ENCODE peak calls at places on chromosomes 12 and 14, in eight cellular contexts. One of them, this sample, is unnamed.

GRCh38 chr12:117571321-117571720 is 209.9 kb upstream of the NOS1 start:
- DNase-seq in lower leg skin: no peak
- DNase-seq in CD4-positive, alpha-beta T cell: no peak
- DNase-seq in ovary: no peak
- DNase-seq in heart right ventricle: no peak
- DNase-seq in fibroblast of pulmonary artery: no peak
- DNase-seq in nephron progenitor cell: no peak
- DNase-seq in GM20000: no peak
- DNase-seq in this sample: no peak

GRCh38 chr12:19954163-19954562 is 414.2 kb upstream of the PDE3A start:
- DNase-seq in lower leg skin: no peak
- DNase-seq in CD4-positive, alpha-beta T cell: no peak
- DNase-seq in ovary: no peak
- DNase-seq in heart right ventricle: peak
- DNase-seq in fibroblast of pulmonary artery: no peak
- DNase-seq in nephron progenitor cell: no peak
- DNase-seq in GM20000: no peak
- DNase-seq in this sample: no peak

GRCh38 chr12:54993181-54993835 is 8.7 kb upstream of the TESPA1 start:
- DNase-seq in lower leg skin: peak
- DNase-seq in CD4-positive, alpha-beta T cell: peak
- DNase-seq in ovary: no peak
- DNase-seq in heart right ventricle: peak
- DNase-seq in fibroblast of pulmonary artery: peak
- DNase-seq in nephron progenitor cell: peak
- DNase-seq in GM20000: peak
- DNase-seq in this sample: peak

GRCh38 chr14:96149131-96149530 is 55.5 kb upstream of the BDKRB2 start:
- DNase-seq in lower leg skin: no peak
- DNase-seq in CD4-positive, alpha-beta T cell: no peak
- DNase-seq in ovary: no peak
- DNase-seq in heart right ventricle: no peak
- DNase-seq in fibroblast of pulmonary artery: no peak
- DNase-seq in nephron progenitor cell: no peak
- DNase-seq in GM20000: no peak
- DNase-seq in this sample: no peak

GRCh38 chr14:102320033-102320660 is 601 bp downstream of the ZNF839 start:
- DNase-seq in lower leg skin: no peak
- DNase-seq in CD4-positive, alpha-beta T cell: peak
- DNase-seq in ovary: peak
- DNase-seq in heart right ventricle: peak
- DNase-seq in fibroblast of pulmonary artery: peak
- DNase-seq in nephron progenitor cell: peak
- DNase-seq in GM20000: peak
- DNase-seq in this sample: no peak

GRCh38 chr12:49903700-49904423 is at the start of gene FAIM2:
- DNase-seq in lower leg skin: no peak
- DNase-seq in CD4-positive, alpha-beta T cell: peak
- DNase-seq in ovary: peak
- DNase-seq in heart right ventricle: peak
- DNase-seq in fibroblast of pulmonary artery: peak
- DNase-seq in nephron progenitor cell: peak
- DNase-seq in GM20000: no peak
- DNase-seq in this sample: peak

GRCh38 chr14:21467620-21468019 is 9.1 kb downstream of the RAB2B start:
- DNase-seq in lower leg skin: no peak
- DNase-seq in CD4-positive, alpha-beta T cell: no peak
- DNase-seq in ovary: no peak
- DNase-seq in heart right ventricle: no peak
- DNase-seq in fibroblast of pulmonary artery: peak
- DNase-seq in nephron progenitor cell: no peak
- DNase-seq in GM20000: no peak
- DNase-seq in this sample: no peak

GRCh38 chr12:64385468-64385867 is 5.1 kb downstream of the C12orf56 start:
- DNase-seq in lower leg skin: no peak
- DNase-seq in CD4-positive, alpha-beta T cell: no peak
- DNase-seq in ovary: no peak
- DNase-seq in heart right ventricle: no peak
- DNase-seq in fibroblast of pulmonary artery: no peak
- DNase-seq in nephron progenitor cell: no peak
- DNase-seq in GM20000: no peak
- DNase-seq in this sample: no peak

GRCh38 chr14:23550131-23550826 is 1.3 kb downstream of the ZFHX2 start:
- DNase-seq in lower leg skin: no peak
- DNase-seq in CD4-positive, alpha-beta T cell: no peak
- DNase-seq in ovary: no peak
- DNase-seq in heart right ventricle: no peak
- DNase-seq in fibroblast of pulmonary artery: no peak
- DNase-seq in nephron progenitor cell: no peak
- DNase-seq in GM20000: no peak
- DNase-seq in this sample: no peak

GRCh38 chr14:101289230-101289690 is 272.0 kb upstream of the DIO3 start:
- DNase-seq in lower leg skin: no peak
- DNase-seq in CD4-positive, alpha-beta T cell: no peak
- DNase-seq in ovary: no peak
- DNase-seq in heart right ventricle: no peak
- DNase-seq in fibroblast of pulmonary artery: no peak
- DNase-seq in nephron progenitor cell: no peak
- DNase-seq in GM20000: no peak
- DNase-seq in this sample: no peak

GRCh38 chr14:101289911-101290310 is 271.4 kb upstream of the DIO3 start:
- DNase-seq in lower leg skin: no peak
- DNase-seq in CD4-positive, alpha-beta T cell: no peak
- DNase-seq in ovary: no peak
- DNase-seq in heart right ventricle: no peak
- DNase-seq in fibroblast of pulmonary artery: no peak
- DNase-seq in nephron progenitor cell: no peak
- DNase-seq in GM20000: no peak
- DNase-seq in this sample: no peak

GRCh38 chr14:101290681-101291080 is 270.6 kb upstream of the DIO3 start:
- DNase-seq in lower leg skin: no peak
- DNase-seq in CD4-positive, alpha-beta T cell: no peak
- DNase-seq in ovary: no peak
- DNase-seq in heart right ventricle: no peak
- DNase-seq in fibroblast of pulmonary artery: no peak
- DNase-seq in nephron progenitor cell: no peak
- DNase-seq in GM20000: no peak
- DNase-seq in this sample: no peak

GRCh38 chr14:101286271-101287018 is 274.9 kb upstream of the DIO3 start:
- DNase-seq in lower leg skin: no peak
- DNase-seq in CD4-positive, alpha-beta T cell: no peak
- DNase-seq in ovary: peak
- DNase-seq in heart right ventricle: no peak
- DNase-seq in fibroblast of pulmonary artery: no peak
- DNase-seq in nephron progenitor cell: no peak
- DNase-seq in GM20000: no peak
- DNase-seq in this sample: no peak

GRCh38 chr14:101288436-101289229 is 272.7 kb upstream of the DIO3 start:
- DNase-seq in lower leg skin: no peak
- DNase-seq in CD4-positive, alpha-beta T cell: no peak
- DNase-seq in ovary: peak
- DNase-seq in heart right ventricle: no peak
- DNase-seq in fibroblast of pulmonary artery: peak
- DNase-seq in nephron progenitor cell: peak
- DNase-seq in GM20000: no peak
- DNase-seq in this sample: no peak
- TF ChIP-seq CTCF in lower leg skin: no peak
- TF ChIP-seq CTCF in CD4-positive, alpha-beta T cell: no peak
- TF ChIP-seq CTCF in ovary: no peak
- TF ChIP-seq CTCF in heart right ventricle: no peak
- TF ChIP-seq CTCF in fibroblast of pulmonary artery: no peak
- TF ChIP-seq CTCF in nephron progenitor cell: no peak
- TF ChIP-seq CTCF in GM20000: no peak
- TF ChIP-seq CTCF in this sample: no peak

GRCh38 chr12:132520421-132521199 is 30.7 kb downstream of the FBRSL1 start:
- DNase-seq in lower leg skin: no peak
- DNase-seq in CD4-positive, alpha-beta T cell: no peak
- DNase-seq in ovary: no peak
- DNase-seq in heart right ventricle: no peak
- DNase-seq in fibroblast of pulmonary artery: no peak
- DNase-seq in nephron progenitor cell: no peak
- DNase-seq in GM20000: no peak
- DNase-seq in this sample: no peak
- TF ChIP-seq CTCF in lower leg skin: no peak
- TF ChIP-seq CTCF in CD4-positive, alpha-beta T cell: no peak
- TF ChIP-seq CTCF in ovary: no peak
- TF ChIP-seq CTCF in heart right ventricle: no peak
- TF ChIP-seq CTCF in fibroblast of pulmonary artery: no peak
- TF ChIP-seq CTCF in nephron progenitor cell: no peak
- TF ChIP-seq CTCF in GM20000: no peak
- TF ChIP-seq CTCF in this sample: no peak

GRCh38 chr12:108517288-108518100 is 2.4 kb downstream of the FICD start:
- DNase-seq in lower leg skin: no peak
- DNase-seq in CD4-positive, alpha-beta T cell: no peak
- DNase-seq in ovary: no peak
- DNase-seq in heart right ventricle: no peak
- DNase-seq in fibroblast of pulmonary artery: no peak
- DNase-seq in nephron progenitor cell: no peak
- DNase-seq in GM20000: no peak
- DNase-seq in this sample: no peak

GRCh38 chr12:108518101-108518715 is 3.1 kb downstream of the FICD start:
- DNase-seq in lower leg skin: no peak
- DNase-seq in CD4-positive, alpha-beta T cell: no peak
- DNase-seq in ovary: no peak
- DNase-seq in heart right ventricle: no peak
- DNase-seq in fibroblast of pulmonary artery: no peak
- DNase-seq in nephron progenitor cell: no peak
- DNase-seq in GM20000: no peak
- DNase-seq in this sample: no peak

GRCh38 chr12:108514973-108515814 is at the start of gene FICD:
- DNase-seq in lower leg skin: peak
- DNase-seq in CD4-positive, alpha-beta T cell: peak
- DNase-seq in ovary: peak
- DNase-seq in heart right ventricle: peak
- DNase-seq in fibroblast of pulmonary artery: peak
- DNase-seq in nephron progenitor cell: peak
- DNase-seq in GM20000: peak
- DNase-seq in this sample: peak

GRCh38 chr12:108515916-108516315 is 839 bp downstream of the FICD start:
- DNase-seq in lower leg skin: no peak
- DNase-seq in CD4-positive, alpha-beta T cell: no peak
- DNase-seq in ovary: no peak
- DNase-seq in heart right ventricle: no peak
- DNase-seq in fibroblast of pulmonary artery: no peak
- DNase-seq in nephron progenitor cell: no peak
- DNase-seq in GM20000: no peak
- DNase-seq in this sample: no peak

DNA sequence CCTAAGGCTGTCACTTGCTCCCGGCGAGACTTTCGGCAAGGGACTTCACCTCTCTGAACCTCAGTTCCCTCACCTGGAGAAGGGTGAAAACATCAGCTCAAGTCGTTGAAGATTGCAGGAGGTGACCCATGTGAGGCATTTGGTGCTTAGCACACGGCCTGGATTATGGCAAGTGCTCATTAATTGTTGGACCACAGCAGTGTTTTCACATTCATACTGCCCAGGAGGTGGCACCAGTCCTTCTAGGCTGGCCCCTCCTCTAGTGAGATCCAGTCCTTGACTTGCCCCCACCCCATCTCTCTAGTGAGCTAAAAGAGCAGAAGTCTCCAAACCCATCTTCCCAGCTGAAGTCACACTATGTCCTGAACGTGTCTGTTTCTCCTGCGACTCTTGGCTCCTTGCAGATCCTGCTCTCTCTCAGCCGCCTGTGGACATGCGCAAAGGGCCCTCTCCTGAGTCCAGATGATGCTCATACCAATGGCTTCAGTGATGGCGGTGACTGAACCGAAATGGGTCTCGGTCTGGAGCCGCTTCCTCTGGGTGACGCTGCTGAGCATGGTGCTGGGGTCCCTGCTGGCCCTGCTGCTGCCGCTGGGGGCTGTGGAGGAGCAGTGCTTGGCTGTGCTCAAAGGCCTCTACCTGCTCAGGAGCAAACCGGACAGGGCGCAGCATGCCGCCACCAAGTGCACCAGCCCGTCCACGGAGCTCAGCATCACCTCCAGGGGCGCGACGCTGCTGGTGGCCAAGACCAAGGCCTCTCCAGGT is 1.6 kb downstream of the FICD start:
- DNase-seq in lower leg skin: no peak
- DNase-seq in CD4-positive, alpha-beta T cell: no peak
- DNase-seq in ovary: no peak
- DNase-seq in heart right ventricle: no peak
- DNase-seq in fibroblast of pulmonary artery: peak
- DNase-seq in nephron progenitor cell: no peak
- DNase-seq in GM20000: no peak
- DNase-seq in this sample: no peak
- TF ChIP-seq CTCF in lower leg skin: no peak
- TF ChIP-seq CTCF in CD4-positive, alpha-beta T cell: no peak
- TF ChIP-seq CTCF in ovary: no peak
- TF ChIP-seq CTCF in heart right ventricle: no peak
- TF ChIP-seq CTCF in fibroblast of pulmonary artery: no peak
- TF ChIP-seq CTCF in nephron progenitor cell: no peak
- TF ChIP-seq CTCF in GM20000: no peak
- TF ChIP-seq CTCF in this sample: no peak

GRCh38 chr14:100645200-100645985 is 58.2 kb upstream of the BEGAIN start:
- DNase-seq in lower leg skin: peak
- DNase-seq in CD4-positive, alpha-beta T cell: peak
- DNase-seq in ovary: peak
- DNase-seq in heart right ventricle: peak
- DNase-seq in fibroblast of pulmonary artery: peak
- DNase-seq in nephron progenitor cell: peak
- DNase-seq in GM20000: peak
- DNase-seq in this sample: peak

GRCh38 chr14:100641274-100641860 is 54.1 kb upstream of the BEGAIN start:
- DNase-seq in lower leg skin: no peak
- DNase-seq in CD4-positive, alpha-beta T cell: no peak
- DNase-seq in ovary: no peak
- DNase-seq in heart right ventricle: no peak
- DNase-seq in fibroblast of pulmonary artery: no peak
- DNase-seq in nephron progenitor cell: no peak
- DNase-seq in GM20000: no peak
- DNase-seq in this sample: no peak

GRCh38 chr14:100645986-100646314 is 58.7 kb upstream of the BEGAIN start:
- DNase-seq in lower leg skin: no peak
- DNase-seq in CD4-positive, alpha-beta T cell: no peak
- DNase-seq in ovary: no peak
- DNase-seq in heart right ventricle: no peak
- DNase-seq in fibroblast of pulmonary artery: no peak
- DNase-seq in nephron progenitor cell: no peak
- DNase-seq in GM20000: no peak
- DNase-seq in this sample: no peak

GRCh38 chr14:100644784-100645183 is 57.6 kb upstream of the BEGAIN start:
- DNase-seq in lower leg skin: no peak
- DNase-seq in CD4-positive, alpha-beta T cell: no peak
- DNase-seq in ovary: no peak
- DNase-seq in heart right ventricle: no peak
- DNase-seq in fibroblast of pulmonary artery: no peak
- DNase-seq in nephron progenitor cell: no peak
- DNase-seq in GM20000: no peak
- DNase-seq in this sample: no peak

DNA sequence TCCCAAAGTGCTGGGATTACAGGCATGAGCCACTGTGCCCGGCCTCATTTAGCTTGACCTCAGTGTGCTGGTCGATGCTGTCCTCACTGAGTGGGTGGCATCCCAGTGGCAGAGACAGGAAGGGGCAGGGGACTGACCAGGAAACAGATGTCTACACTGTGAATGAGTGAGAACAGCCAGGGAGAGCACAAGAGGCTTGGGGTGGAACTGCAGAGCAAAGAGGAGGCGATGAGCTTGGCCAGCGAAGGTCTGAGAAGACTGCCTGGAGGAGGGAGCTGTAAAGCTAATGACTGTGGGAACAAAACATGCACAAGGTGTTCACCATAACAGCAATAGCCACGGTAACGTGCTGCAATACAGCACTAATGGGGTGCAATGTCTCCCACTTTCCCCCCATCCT is 57.2 kb upstream of the BEGAIN start:
- DNase-seq in lower leg skin: no peak
- DNase-seq in CD4-positive, alpha-beta T cell: no peak
- DNase-seq in ovary: peak
- DNase-seq in heart right ventricle: no peak
- DNase-seq in fibroblast of pulmonary artery: no peak
- DNase-seq in nephron progenitor cell: no peak
- DNase-seq in GM20000: no peak
- DNase-seq in this sample: no peak
- TF ChIP-seq CTCF in lower leg skin: no peak
- TF ChIP-seq CTCF in CD4-positive, alpha-beta T cell: no peak
- TF ChIP-seq CTCF in ovary: no peak
- TF ChIP-seq CTCF in heart right ventricle: no peak
- TF ChIP-seq CTCF in fibroblast of pulmonary artery: no peak
- TF ChIP-seq CTCF in nephron progenitor cell: no peak
- TF ChIP-seq CTCF in GM20000: no peak
- TF ChIP-seq CTCF in this sample: no peak

This sample was measured in natural killer cell.